ENCODE peak calls at places on chromosomes 3 and 15, in nine cellular contexts. J is CD14-positive monocyte, T is foreskin fibroblast, W is suprapubic skin, D is AG04450, I is lower leg skin, B is kidney epithelial cell, H is GM13976, K is left ventricle myocardium inferior. P is an unnamed sample.

GRCh38 chr3:42663581-42664442 is 10.3 kb downstream of the ZBTB47 start:
- DNase-seq in J (no peak), T (no peak), W (no peak), D (no peak), I (peak; percentile 81), B (no peak), H (peak; percentile 48), K (no peak), P (peak; percentile 67)

GRCh38 chr3:126423191-126424038 is 28.7 kb downstream of the CFAP100 start:
- DNase-seq in J (no peak), T (no peak), W (no peak), D (no peak), I (peak; percentile 80), B (no peak), H (no peak), K (no peak), P (no peak)

GRCh38 chr3:13574798-13575451 is 26.0 kb downstream of the FBLN2 start:
- DNase-seq in J (no peak), T (peak; percentile 32), W (peak; percentile 77), D (no peak), I (no peak), B (no peak), H (no peak), K (no peak), P (no peak)

GRCh38 chr3:39990532-39990931 is 181.1 kb downstream of the MYRIP start:
- DNase-seq in J (no peak), T (peak; percentile 39), W (no peak), D (no peak), I (no peak), B (no peak), H (peak; percentile 43), K (no peak), P (peak; percentile 41)

GRCh38 chr3:63911395-63911900 is 735 bp downstream of the SCAANT1 start:
- DNase-seq in J (no peak), T (no peak), W (no peak), D (no peak), I (no peak), B (no peak), H (peak; percentile 47), K (no peak), P (peak; percentile 61)

GRCh38 chr3:117407317-117407716 is 697.7 kb downstream of the TUSC7 start:
- DNase-seq in J (no peak), T (peak; percentile 8), W (no peak), D (no peak), I (no peak), B (no peak), H (no peak), K (no peak), P (peak; percentile 6)

GRCh38 chr15:56732135-56732880 is 1.0 kb downstream of the ZNF280D start:
- DNase-seq in J (no peak), T (peak; percentile 19), W (no peak), D (no peak), I (no peak), B (no peak), H (peak; percentile 37), K (no peak), P (peak; percentile 47)

GRCh38 chr3:119679874-119680273 is 2.7 kb upstream of the COX17 start:
- DNase-seq in J (no peak), T (no peak), W (no peak), D (no peak), I (no peak), B (no peak), H (no peak), K (no peak), P (no peak)

GRCh38 chr3:193874997-193875593 is 260.9 kb upstream of the HES1 start:
- DNase-seq in J (no peak), T (no peak), W (no peak), D (no peak), I (peak; percentile 29), B (no peak), H (no peak), K (no peak), P (no peak)

GRCh38 chr15:100918034-100918689 is 995 bp upstream of the LRRK1 start:
- DNase-seq in J (peak; percentile 71), T (peak; percentile 73), W (peak; percentile 87), D (no peak), I (peak; percentile 96), B (no peak), H (peak; percentile 93), K (peak; percentile 80), P (peak; percentile 94)

GRCh38 chr3:193929373-193929772 is 206.6 kb upstream of the HES1 start:
- DNase-seq in J (no peak), T (no peak), W (no peak), D (no peak), I (no peak), B (no peak), H (no peak), K (no peak), P (no peak)

GRCh38 chr3:129888739-129889138 is 4.8 kb downstream of the TMCC1 start:
- DNase-seq in J (no peak), T (peak; percentile 86), W (no peak), D (peak; percentile 93), I (no peak), B (peak; percentile 66), H (no peak), K (no peak), P (no peak)

GRCh38 chr3:5231536-5231935 is 44.0 kb downstream of the EDEM1 start:
- DNase-seq in J (no peak), T (no peak), W (no peak), D (no peak), I (no peak), B (no peak), H (no peak), K (no peak), P (no peak)

GRCh38 chr3:5231067-5231466 is 43.6 kb downstream of the EDEM1 start:
- DNase-seq in J (no peak), T (no peak), W (no peak), D (no peak), I (no peak), B (no peak), H (no peak), K (no peak), P (no peak)

GRCh38 chr3:5235655-5236054 is 48.1 kb downstream of the EDEM1 start:
- DNase-seq in J (no peak), T (no peak), W (no peak), D (no peak), I (no peak), B (no peak), H (no peak), K (no peak), P (no peak)

GRCh38 chr3:5233026-5233425 is 45.5 kb downstream of the EDEM1 start:
- DNase-seq in J (no peak), T (no peak), W (no peak), D (no peak), I (no peak), B (no peak), H (no peak), K (no peak), P (no peak)

GRCh38 chr3:5232570-5232969 is 45.1 kb downstream of the EDEM1 start:
- DNase-seq in J (no peak), T (no peak), W (no peak), D (no peak), I (no peak), B (no peak), H (no peak), K (no peak), P (no peak)
- TF ChIP-seq CTCF in J (no peak), T (no peak), W (no peak), D (peak; percentile 13), I (no peak), B (peak; percentile 14), H (peak; percentile 8), K (no peak), P (no peak)

GRCh38 chr15:90291679-90292356 is 26.3 kb downstream of the NGRN start:
- DNase-seq in J (no peak), T (no peak), W (no peak), D (no peak), I (no peak), B (no peak), H (peak; percentile 41), K (no peak), P (no peak)

GRCh38 chr15:90287096-90287495 is 21.6 kb downstream of the NGRN start:
- DNase-seq in J (no peak), T (no peak), W (no peak), D (no peak), I (no peak), B (no peak), H (no peak), K (no peak), P (no peak)

GRCh38 chr15:90286678-90287077 is 21.2 kb downstream of the NGRN start:
- DNase-seq in J (no peak), T (peak; percentile 28), W (no peak), D (no peak), I (no peak), B (no peak), H (peak; percentile 62), K (no peak), P (peak; percentile 40)
- TF ChIP-seq CTCF in J (peak; percentile 57), T (peak; percentile 20), W (peak; percentile 9), D (peak; percentile 34), I (no peak), B (peak; percentile 60), H (peak; percentile 60), K (peak; percentile 52), P (peak; percentile 10)

DNA sequence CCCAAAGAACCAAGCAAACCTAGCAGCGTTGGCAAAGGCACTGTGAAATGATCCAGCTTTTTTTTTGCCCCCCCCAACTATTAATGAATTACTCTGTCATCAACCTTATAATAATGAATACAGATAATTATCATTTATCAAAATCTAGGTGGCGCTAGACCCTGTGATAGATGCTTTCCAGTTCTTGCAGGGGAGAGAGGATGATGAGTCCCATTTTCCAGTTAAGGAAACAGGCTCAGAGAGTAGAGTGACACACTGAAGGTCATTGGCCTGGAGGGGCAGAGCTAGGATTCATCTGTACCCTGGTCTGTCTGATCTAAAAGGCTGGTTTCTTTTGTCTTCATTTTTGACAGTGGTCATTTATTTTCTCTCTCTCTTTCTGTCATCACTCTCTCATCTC is 5.0 kb downstream of the ACOX2 start:
- DNase-seq in J (no peak), T (no peak), W (no peak), D (no peak), I (no peak), B (no peak), H (peak; percentile 26), K (no peak), P (no peak)
- TF ChIP-seq CTCF in J (no peak), T (no peak), W (no peak), D (no peak), I (no peak), B (no peak), H (no peak), K (no peak), P (no peak)

GRCh38 chr3:147395975-147396708 is 10.2 kb downstream of the ZIC4 start:
- DNase-seq in J (no peak), T (no peak), W (no peak), D (no peak), I (peak; percentile 81), B (no peak), H (no peak), K (no peak), P (no peak)

GRCh38 chr3:147396709-147397046 is 9.7 kb downstream of the ZIC4 start:
- DNase-seq in J (no peak), T (no peak), W (no peak), D (no peak), I (peak; percentile 79), B (no peak), H (no peak), K (no peak), P (no peak)

GRCh38 chr3:147397911-147398809 is 8.2 kb downstream of the ZIC4 start:
- DNase-seq in J (no peak), T (no peak), W (no peak), D (no peak), I (no peak), B (no peak), H (no peak), K (no peak), P (no peak)

GRCh38 chr3:147398841-147399534 is 7.4 kb downstream of the ZIC4 start:
- DNase-seq in J (no peak), T (no peak), W (no peak), D (no peak), I (no peak), B (no peak), H (no peak), K (no peak), P (no peak)

GRCh38 chr3:147397155-147397888 is 9.0 kb downstream of the ZIC4 start:
- DNase-seq in J (no peak), T (no peak), W (no peak), D (no peak), I (peak; percentile 79), B (no peak), H (no peak), K (no peak), P (no peak)
- TF ChIP-seq CTCF in J (no peak), T (no peak), W (no peak), D (no peak), I (no peak), B (no peak), H (no peak), K (no peak), P (no peak)

P was measured in GM20000.